ENCODE peak calls at places on chromosomes 3 and 15, in four cellular contexts. Y is IMR-90; O is stimulated activated CD8-positive, alpha-beta memory T cell treated with anti-CD3 and anti-CD28 coated beads, Interleukin-4, amount 100 ng/mL, for 24 hours; M is HTR-8/SVneo. J is an unnamed sample.

GRCh38 chr3:196454935-196455334 is 22.7 kb upstream of the UBXN7 start:
- DNase-seq in Y (peak), O (no peak), M (no peak), J (peak)

GRCh38 chr15:81813215-81813614 is 232.6 kb downstream of the MEX3B start:
- DNase-seq in Y (no peak), O (no peak), M (peak), J (peak)

GRCh38 chr3:123373535-123373987 is 75.3 kb downstream of the ADCY5 start:
- DNase-seq in Y (no peak), O (no peak), M (no peak), J (no peak)

GRCh38 chr3:144031938-144032337 is 60.3 kb downstream of the DIPK2A start:
- DNase-seq in Y (no peak), O (no peak), M (no peak), J (peak)

GRCh38 chr15:39130556-39131379 is 450.1 kb upstream of the THBS1 start:
- DNase-seq in Y (peak), O (no peak), M (no peak), J (peak)

GRCh38 chr3:30167511-30168135 is 438.8 kb upstream of the TGFBR2 start:
- DNase-seq in Y (peak), O (no peak), M (no peak), J (no peak)

GRCh38 chr3:194809382-194809781 is 123.7 kb downstream of the FAM43A start:
- DNase-seq in Y (no peak), O (no peak), M (no peak), J (no peak)

GRCh38 chr3:31634485-31634884 is 101.8 kb downstream of the STT3B start:
- DNase-seq in Y (peak), O (no peak), M (no peak), J (no peak)

GRCh38 chr15:72178976-72179585 is 18.5 kb downstream of the GRAMD2A start:
- DNase-seq in Y (no peak), O (no peak), M (no peak), J (no peak)

GRCh38 chr3:4675704-4676103 is 182.6 kb downstream of the ITPR1 start:
- DNase-seq in Y (no peak), O (no peak), M (no peak), J (no peak)

GRCh38 chr3:189488241-189488767 is 142.9 kb upstream of the TP63 start:
- DNase-seq in Y (no peak), O (no peak), M (peak), J (peak)

GRCh38 chr3:156593814-156594213 is 38.9 kb upstream of the SSR3 start:
- DNase-seq in Y (no peak), O (no peak), M (no peak), J (no peak)

GRCh38 chr3:11603628-11604027 is 40.1 kb downstream of the VGLL4 start:
- DNase-seq in Y (peak), O (no peak), M (no peak), J (peak)

GRCh38 chr3:160226026-160226739 is 961 bp downstream of the C3orf80 start:
- DNase-seq in Y (no peak), O (no peak), M (no peak), J (no peak)

GRCh38 chr3:142450192-142450591 is 2.4 kb upstream of the XRN1 start:
- DNase-seq in Y (no peak), O (no peak), M (no peak), J (no peak)

GRCh38 chr15:68518785-68519430 is 59.9 kb upstream of the CORO2B start:
- DNase-seq in Y (no peak), O (no peak), M (no peak), J (no peak)

GRCh38 chr15:63870403-63871209 is 36.9 kb upstream of the HERC1 start:
- DNase-seq in Y (peak), O (no peak), M (peak), J (peak)

GRCh38 chr3:55461896-55462295 is 25.2 kb downstream of the WNT5A start:
- DNase-seq in Y (peak), O (no peak), M (no peak), J (peak)

GRCh38 chr15:59329570-59330350 is 42.9 kb downstream of the MYO1E start:
- DNase-seq in Y (peak), O (no peak), M (peak), J (peak)

GRCh38 chr3:15289661-15290060 is 42.7 kb downstream of the SH3BP5 start:
- DNase-seq in Y (no peak), O (no peak), M (no peak), J (no peak)

GRCh38 chr15:23564798-23565394 is 578 bp upstream of the MKRN3 start:
- DNase-seq in Y (no peak), O (no peak), M (no peak), J (peak)

GRCh38 chr3:181278468-181279238 is 289.1 kb upstream of the DNAJC19 start:
- DNase-seq in Y (no peak), O (no peak), M (no peak), J (no peak)

GRCh38 chr15:85094685-85095084 is 113.0 kb downstream of the PDE8A start:
- DNase-seq in Y (peak), O (no peak), M (peak), J (peak)

GRCh38 chr15:59247364-59247763 is 40.7 kb downstream of the LDHAL6B start:
- DNase-seq in Y (peak), O (peak), M (peak), J (peak)

GRCh38 chr3:36257117-36257516 is 123.2 kb upstream of the STAC start:
- DNase-seq in Y (no peak), O (no peak), M (no peak), J (no peak)

GRCh38 chr3:45954306-45954705 is 11.0 kb downstream of the CXCR6 start:
- DNase-seq in Y (no peak), O (no peak), M (no peak), J (no peak)

J was measured in LHCN-M2.